ENCODE peak calls at places on chromosomes 3 and 15, in ten cellular contexts. One of them, this sample, is unnamed.

GRCh38 chr15:88624156-88624970 is 3.2 kb downstream of the AEN start:
- DNase-seq in C1 segment of cervical spinal cord: no peak
- DNase-seq in amniotic stem cell: no peak
- DNase-seq in BJ: no peak
- DNase-seq in substantia nigra: no peak
- DNase-seq in activated naive CD4-positive, alpha-beta T cell: no peak
- DNase-seq in activated CD4-positive, alpha-beta T cell treated with anti-CD3 and anti-CD28 coated beads, Interleukin-2, amount 10 ng/mL, durations not matched to agents 7 days and 5 days: peak
- DNase-seq in neural progenitor cell: peak
- DNase-seq in stimulated activated CD8-positive, alpha-beta memory T cell treated with anti-CD3 and anti-CD28 coated beads, Interleukin-15, amount 100 ng/mL, for 1 hour: no peak
- DNase-seq in activated CD8-positive, alpha-beta T cell treated with anti-CD3 and anti-CD28 coated beads for 36 hours: peak
- DNase-seq in this sample: peak

GRCh38 chr3:51706788-51707731 is at the start of gene GRM2:
- DNase-seq in neural progenitor cell: peak
- DNase-seq in C1 segment of cervical spinal cord: peak
- DNase-seq in stimulated activated CD8-positive, alpha-beta memory T cell treated with anti-CD3 and anti-CD28 coated beads, Interleukin-15, amount 100 ng/mL, for 1 hour: no peak
- DNase-seq in substantia nigra: peak
- DNase-seq in amniotic stem cell: peak
- DNase-seq in activated naive CD4-positive, alpha-beta T cell: no peak
- DNase-seq in activated CD8-positive, alpha-beta T cell treated with anti-CD3 and anti-CD28 coated beads for 36 hours: peak
- DNase-seq in BJ: peak
- DNase-seq in activated CD4-positive, alpha-beta T cell treated with anti-CD3 and anti-CD28 coated beads, Interleukin-2, amount 10 ng/mL, durations not matched to agents 7 days and 5 days: peak
- DNase-seq in this sample: peak

GRCh38 chr15:43977072-43977884 is 150.5 kb downstream of the WDR76 start:
- DNase-seq in activated CD4-positive, alpha-beta T cell treated with anti-CD3 and anti-CD28 coated beads, Interleukin-2, amount 10 ng/mL, durations not matched to agents 7 days and 5 days: peak
- DNase-seq in substantia nigra: no peak
- DNase-seq in stimulated activated CD8-positive, alpha-beta memory T cell treated with anti-CD3 and anti-CD28 coated beads, Interleukin-15, amount 100 ng/mL, for 1 hour: no peak
- DNase-seq in neural progenitor cell: no peak
- DNase-seq in activated CD8-positive, alpha-beta T cell treated with anti-CD3 and anti-CD28 coated beads for 36 hours: peak
- DNase-seq in C1 segment of cervical spinal cord: no peak
- DNase-seq in activated naive CD4-positive, alpha-beta T cell: no peak
- DNase-seq in BJ: no peak
- DNase-seq in amniotic stem cell: no peak
- DNase-seq in this sample: peak

GRCh38 chr15:99480223-99480810 is 85.5 kb upstream of the MEF2A start:
- DNase-seq in neural progenitor cell: no peak
- DNase-seq in activated naive CD4-positive, alpha-beta T cell: no peak
- DNase-seq in amniotic stem cell: no peak
- DNase-seq in substantia nigra: no peak
- DNase-seq in activated CD8-positive, alpha-beta T cell treated with anti-CD3 and anti-CD28 coated beads for 36 hours: no peak
- DNase-seq in activated CD4-positive, alpha-beta T cell treated with anti-CD3 and anti-CD28 coated beads, Interleukin-2, amount 10 ng/mL, durations not matched to agents 7 days and 5 days: no peak
- DNase-seq in BJ: no peak
- DNase-seq in stimulated activated CD8-positive, alpha-beta memory T cell treated with anti-CD3 and anti-CD28 coated beads, Interleukin-15, amount 100 ng/mL, for 1 hour: no peak
- DNase-seq in C1 segment of cervical spinal cord: no peak
- DNase-seq in this sample: no peak

GRCh38 chr3:114902691-114903101 is 244.4 kb downstream of the ZBTB20 start:
- DNase-seq in substantia nigra: no peak
- DNase-seq in BJ: no peak
- DNase-seq in activated naive CD4-positive, alpha-beta T cell: no peak
- DNase-seq in activated CD4-positive, alpha-beta T cell treated with anti-CD3 and anti-CD28 coated beads, Interleukin-2, amount 10 ng/mL, durations not matched to agents 7 days and 5 days: no peak
- DNase-seq in stimulated activated CD8-positive, alpha-beta memory T cell treated with anti-CD3 and anti-CD28 coated beads, Interleukin-15, amount 100 ng/mL, for 1 hour: no peak
- DNase-seq in C1 segment of cervical spinal cord: no peak
- DNase-seq in amniotic stem cell: no peak
- DNase-seq in neural progenitor cell: peak
- DNase-seq in activated CD8-positive, alpha-beta T cell treated with anti-CD3 and anti-CD28 coated beads for 36 hours: no peak
- DNase-seq in this sample: peak

GRCh38 chr3:57555316-57555715 is 758 bp upstream of the PDE12 start:
- DNase-seq in BJ: no peak
- DNase-seq in stimulated activated CD8-positive, alpha-beta memory T cell treated with anti-CD3 and anti-CD28 coated beads, Interleukin-15, amount 100 ng/mL, for 1 hour: no peak
- DNase-seq in amniotic stem cell: no peak
- DNase-seq in activated CD4-positive, alpha-beta T cell treated with anti-CD3 and anti-CD28 coated beads, Interleukin-2, amount 10 ng/mL, durations not matched to agents 7 days and 5 days: no peak
- DNase-seq in C1 segment of cervical spinal cord: no peak
- DNase-seq in substantia nigra: no peak
- DNase-seq in activated naive CD4-positive, alpha-beta T cell: no peak
- DNase-seq in activated CD8-positive, alpha-beta T cell treated with anti-CD3 and anti-CD28 coated beads for 36 hours: peak
- DNase-seq in neural progenitor cell: no peak
- DNase-seq in this sample: no peak

GRCh38 chr15:50233192-50233736 is 32.3 kb downstream of the HDC start:
- DNase-seq in substantia nigra: no peak
- DNase-seq in neural progenitor cell: no peak
- DNase-seq in BJ: no peak
- DNase-seq in activated CD8-positive, alpha-beta T cell treated with anti-CD3 and anti-CD28 coated beads for 36 hours: no peak
- DNase-seq in activated CD4-positive, alpha-beta T cell treated with anti-CD3 and anti-CD28 coated beads, Interleukin-2, amount 10 ng/mL, durations not matched to agents 7 days and 5 days: no peak
- DNase-seq in activated naive CD4-positive, alpha-beta T cell: no peak
- DNase-seq in amniotic stem cell: no peak
- DNase-seq in stimulated activated CD8-positive, alpha-beta memory T cell treated with anti-CD3 and anti-CD28 coated beads, Interleukin-15, amount 100 ng/mL, for 1 hour: no peak
- DNase-seq in C1 segment of cervical spinal cord: no peak
- DNase-seq in this sample: no peak

GRCh38 chr15:90451215-90451850 is 63.3 kb downstream of the IQGAP1 start:
- DNase-seq in amniotic stem cell: no peak
- DNase-seq in activated CD4-positive, alpha-beta T cell treated with anti-CD3 and anti-CD28 coated beads, Interleukin-2, amount 10 ng/mL, durations not matched to agents 7 days and 5 days: no peak
- DNase-seq in BJ: peak
- DNase-seq in activated CD8-positive, alpha-beta T cell treated with anti-CD3 and anti-CD28 coated beads for 36 hours: no peak
- DNase-seq in neural progenitor cell: no peak
- DNase-seq in stimulated activated CD8-positive, alpha-beta memory T cell treated with anti-CD3 and anti-CD28 coated beads, Interleukin-15, amount 100 ng/mL, for 1 hour: no peak
- DNase-seq in C1 segment of cervical spinal cord: no peak
- DNase-seq in activated naive CD4-positive, alpha-beta T cell: no peak
- DNase-seq in substantia nigra: no peak
- DNase-seq in this sample: no peak

GRCh38 chr15:60917469-60918130 is 311.5 kb downstream of the RORA start:
- DNase-seq in neural progenitor cell: no peak
- DNase-seq in C1 segment of cervical spinal cord: no peak
- DNase-seq in activated CD4-positive, alpha-beta T cell treated with anti-CD3 and anti-CD28 coated beads, Interleukin-2, amount 10 ng/mL, durations not matched to agents 7 days and 5 days: no peak
- DNase-seq in substantia nigra: peak
- DNase-seq in stimulated activated CD8-positive, alpha-beta memory T cell treated with anti-CD3 and anti-CD28 coated beads, Interleukin-15, amount 100 ng/mL, for 1 hour: no peak
- DNase-seq in activated CD8-positive, alpha-beta T cell treated with anti-CD3 and anti-CD28 coated beads for 36 hours: no peak
- DNase-seq in BJ: no peak
- DNase-seq in activated naive CD4-positive, alpha-beta T cell: no peak
- DNase-seq in amniotic stem cell: no peak
- DNase-seq in this sample: no peak

GRCh38 chr3:5192568-5193319 is 5.2 kb downstream of the EDEM1 start:
- DNase-seq in neural progenitor cell: no peak
- DNase-seq in substantia nigra: no peak
- DNase-seq in amniotic stem cell: no peak
- DNase-seq in activated CD4-positive, alpha-beta T cell treated with anti-CD3 and anti-CD28 coated beads, Interleukin-2, amount 10 ng/mL, durations not matched to agents 7 days and 5 days: no peak
- DNase-seq in activated CD8-positive, alpha-beta T cell treated with anti-CD3 and anti-CD28 coated beads for 36 hours: peak
- DNase-seq in C1 segment of cervical spinal cord: no peak
- DNase-seq in activated naive CD4-positive, alpha-beta T cell: no peak
- DNase-seq in BJ: no peak
- DNase-seq in stimulated activated CD8-positive, alpha-beta memory T cell treated with anti-CD3 and anti-CD28 coated beads, Interleukin-15, amount 100 ng/mL, for 1 hour: no peak
- DNase-seq in this sample: no peak